ENCODE peak calls at places on chromosome 13, in six cellular contexts. One of them, this sample, is unnamed.

GRCh38 chr13:79187917-79188699 is 217.9 kb downstream of the RBM26 start:
- DNase-seq in cardiac muscle cell: no peak
- DNase-seq in CD4-positive, CD25-positive, alpha-beta regulatory T cell: no peak
- DNase-seq in thoracic aorta: no peak
- DNase-seq in colonic mucosa: no peak
- DNase-seq in mammary epithelial cell: no peak
- DNase-seq in this sample: no peak

GRCh38 chr13:27962128-27962841 is 6.8 kb downstream of the CDX2 start:
- DNase-seq in cardiac muscle cell: no peak
- DNase-seq in CD4-positive, CD25-positive, alpha-beta regulatory T cell: no peak
- DNase-seq in thoracic aorta: no peak
- DNase-seq in colonic mucosa: peak; percentile 65
- DNase-seq in mammary epithelial cell: no peak
- DNase-seq in this sample: no peak

GRCh38 chr13:113423225-113424170 is 29.8 kb downstream of the ADPRHL1 start:
- DNase-seq in cardiac muscle cell: no peak
- DNase-seq in CD4-positive, CD25-positive, alpha-beta regulatory T cell: no peak
- DNase-seq in thoracic aorta: no peak
- DNase-seq in colonic mucosa: no peak
- DNase-seq in mammary epithelial cell: no peak
- DNase-seq in this sample: no peak

GRCh38 chr13:42656136-42656535 is 82.2 kb downstream of the TNFSF11 start:
- DNase-seq in cardiac muscle cell: peak; percentile 8
- DNase-seq in CD4-positive, CD25-positive, alpha-beta regulatory T cell: no peak
- DNase-seq in thoracic aorta: no peak
- DNase-seq in colonic mucosa: no peak
- DNase-seq in mammary epithelial cell: no peak
- DNase-seq in this sample: no peak

GRCh38 chr13:32153056-32153455 is 121.5 kb downstream of the FRY start:
- DNase-seq in cardiac muscle cell: no peak
- DNase-seq in CD4-positive, CD25-positive, alpha-beta regulatory T cell: no peak
- DNase-seq in thoracic aorta: no peak
- DNase-seq in colonic mucosa: no peak
- DNase-seq in mammary epithelial cell: peak; percentile 72
- DNase-seq in this sample: no peak

GRCh38 chr13:112444001-112444311 is 67.8 kb downstream of the SPACA7 start:
- DNase-seq in cardiac muscle cell: peak; percentile 79
- DNase-seq in CD4-positive, CD25-positive, alpha-beta regulatory T cell: no peak
- DNase-seq in thoracic aorta: no peak
- DNase-seq in colonic mucosa: peak; percentile 68
- DNase-seq in mammary epithelial cell: peak; percentile 27
- DNase-seq in this sample: no peak

GRCh38 chr13:30639671-30640070 is 22.0 kb downstream of the USPL1 start:
- DNase-seq in cardiac muscle cell: no peak
- DNase-seq in CD4-positive, CD25-positive, alpha-beta regulatory T cell: no peak
- DNase-seq in thoracic aorta: no peak
- DNase-seq in colonic mucosa: no peak
- DNase-seq in mammary epithelial cell: no peak
- DNase-seq in this sample: no peak

GRCh38 chr13:21668665-21669599 is 1.9 kb upstream of the FGF9 start:
- DNase-seq in cardiac muscle cell: peak; percentile 57
- DNase-seq in CD4-positive, CD25-positive, alpha-beta regulatory T cell: peak; percentile 48
- DNase-seq in thoracic aorta: no peak
- DNase-seq in colonic mucosa: peak; percentile 51
- DNase-seq in mammary epithelial cell: no peak
- DNase-seq in this sample: peak; percentile 4

GRCh38 chr13:74320282-74320681 is 186.1 kb upstream of the KLF12 start:
- DNase-seq in cardiac muscle cell: no peak
- DNase-seq in CD4-positive, CD25-positive, alpha-beta regulatory T cell: no peak
- DNase-seq in thoracic aorta: no peak
- DNase-seq in colonic mucosa: no peak
- DNase-seq in mammary epithelial cell: no peak
- DNase-seq in this sample: no peak

GRCh38 chr13:112545866-112546265 is 42.1 kb downstream of the TUBGCP3 start:
- DNase-seq in cardiac muscle cell: no peak
- DNase-seq in CD4-positive, CD25-positive, alpha-beta regulatory T cell: no peak
- DNase-seq in thoracic aorta: no peak
- DNase-seq in colonic mucosa: no peak
- DNase-seq in mammary epithelial cell: peak; percentile 34
- DNase-seq in this sample: no peak

GRCh38 chr13:110306960-110307696 is at the start of the genes COL4A1 and COL4A2:
- DNase-seq in cardiac muscle cell: peak; percentile 81
- DNase-seq in CD4-positive, CD25-positive, alpha-beta regulatory T cell: no peak
- DNase-seq in thoracic aorta: no peak
- DNase-seq in colonic mucosa: peak; percentile 54
- DNase-seq in mammary epithelial cell: peak; percentile 75
- DNase-seq in this sample: no peak

GRCh38 chr13:74026753-74027152 is 107.5 kb downstream of the KLF12 start:
- DNase-seq in cardiac muscle cell: peak; percentile 41
- DNase-seq in CD4-positive, CD25-positive, alpha-beta regulatory T cell: peak; percentile 67
- DNase-seq in thoracic aorta: no peak
- DNase-seq in colonic mucosa: peak; percentile 31
- DNase-seq in mammary epithelial cell: peak; percentile 25
- DNase-seq in this sample: peak; percentile 64

GRCh38 chr13:97242755-97243497 is 20.8 kb downstream of the MBNL2 start:
- DNase-seq in cardiac muscle cell: no peak
- DNase-seq in CD4-positive, CD25-positive, alpha-beta regulatory T cell: no peak
- DNase-seq in thoracic aorta: no peak
- DNase-seq in colonic mucosa: no peak
- DNase-seq in mammary epithelial cell: no peak
- DNase-seq in this sample: no peak

GRCh38 chr13:106521101-106521799 is 14.2 kb downstream of the EFNB2 start:
- DNase-seq in cardiac muscle cell: no peak
- DNase-seq in CD4-positive, CD25-positive, alpha-beta regulatory T cell: no peak
- DNase-seq in thoracic aorta: no peak
- DNase-seq in colonic mucosa: no peak
- DNase-seq in mammary epithelial cell: no peak
- DNase-seq in this sample: no peak

GRCh38 chr13:100904293-100904976 is 229.8 kb upstream of the TMTC4 start:
- DNase-seq in cardiac muscle cell: no peak
- DNase-seq in CD4-positive, CD25-positive, alpha-beta regulatory T cell: no peak
- DNase-seq in thoracic aorta: no peak
- DNase-seq in colonic mucosa: no peak
- DNase-seq in mammary epithelial cell: no peak
- DNase-seq in this sample: no peak

GRCh38 chr13:93549326-93549855 is 322.8 kb downstream of the GPC6 start:
- DNase-seq in cardiac muscle cell: no peak
- DNase-seq in CD4-positive, CD25-positive, alpha-beta regulatory T cell: no peak
- DNase-seq in thoracic aorta: no peak
- DNase-seq in colonic mucosa: no peak
- DNase-seq in mammary epithelial cell: no peak
- DNase-seq in this sample: no peak

GRCh38 chr13:57624565-57625435 is 6.7 kb upstream of the PCDH17 start:
- DNase-seq in cardiac muscle cell: peak; percentile 87
- DNase-seq in CD4-positive, CD25-positive, alpha-beta regulatory T cell: no peak
- DNase-seq in thoracic aorta: no peak
- DNase-seq in colonic mucosa: no peak
- DNase-seq in mammary epithelial cell: peak; percentile 34
- DNase-seq in this sample: no peak

GRCh38 chr13:48160879-48161278 is 66.0 kb upstream of the MED4 start:
- DNase-seq in cardiac muscle cell: no peak
- DNase-seq in CD4-positive, CD25-positive, alpha-beta regulatory T cell: no peak
- DNase-seq in thoracic aorta: no peak
- DNase-seq in colonic mucosa: no peak
- DNase-seq in mammary epithelial cell: peak; percentile 81
- DNase-seq in this sample: no peak

GRCh38 chr13:113724780-113725315 is 34.2 kb upstream of the TMEM255B start:
- DNase-seq in cardiac muscle cell: peak; percentile 88
- DNase-seq in CD4-positive, CD25-positive, alpha-beta regulatory T cell: peak; percentile 90
- DNase-seq in thoracic aorta: peak; percentile 34
- DNase-seq in colonic mucosa: peak; percentile 82
- DNase-seq in mammary epithelial cell: peak; percentile 61
- DNase-seq in this sample: peak; percentile 88

GRCh38 chr13:20401958-20402856 is 123.5 kb downstream of the CRYL1 start:
- DNase-seq in cardiac muscle cell: no peak
- DNase-seq in CD4-positive, CD25-positive, alpha-beta regulatory T cell: no peak
- DNase-seq in thoracic aorta: no peak
- DNase-seq in colonic mucosa: no peak
- DNase-seq in mammary epithelial cell: peak; percentile 55
- DNase-seq in this sample: no peak

DNA sequence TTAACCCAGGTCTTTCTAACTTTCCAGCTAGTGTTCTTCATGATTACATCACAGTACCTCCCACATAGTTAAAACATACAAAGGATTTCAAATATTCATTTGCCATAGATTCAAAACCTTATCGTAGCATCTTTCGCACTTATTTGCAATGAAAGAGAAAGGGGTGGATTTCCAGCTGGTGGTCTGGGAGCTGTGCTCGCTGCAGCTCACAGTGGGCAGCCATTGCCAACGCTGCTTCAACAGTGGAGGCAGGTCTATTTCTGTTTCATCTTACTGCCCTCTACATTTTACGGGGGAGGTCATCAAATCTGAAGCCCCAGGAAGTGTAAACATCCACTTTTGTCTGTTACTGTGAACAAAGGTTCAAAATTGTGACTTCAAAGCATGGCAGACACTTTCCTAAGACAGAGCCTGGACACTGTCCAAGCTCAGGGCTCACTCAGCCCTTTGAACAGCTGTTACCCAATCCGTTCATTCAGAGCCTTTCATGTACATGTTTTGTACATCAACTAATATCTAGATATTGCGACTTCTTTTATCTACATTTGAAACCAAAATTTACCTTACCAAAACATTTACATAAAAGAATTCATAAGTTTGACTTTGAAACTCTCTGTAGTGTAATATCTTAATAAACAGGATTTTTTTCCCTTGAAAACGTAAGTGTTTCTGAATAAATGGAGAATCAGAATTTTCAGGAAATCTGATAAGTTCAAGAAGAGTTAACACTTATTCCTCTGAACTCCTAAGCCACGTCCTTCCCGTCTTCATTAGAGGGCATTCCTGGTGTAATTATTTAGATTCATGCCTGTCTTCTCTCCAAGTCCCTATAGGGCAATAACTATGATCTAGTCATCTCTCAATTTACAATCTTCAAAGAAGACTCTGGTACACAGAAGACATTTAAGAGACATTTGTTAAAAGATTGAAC is 25.1 kb downstream of the STARD13 start:
- DNase-seq in cardiac muscle cell: peak; percentile 35
- DNase-seq in CD4-positive, CD25-positive, alpha-beta regulatory T cell: no peak
- DNase-seq in thoracic aorta: no peak
- DNase-seq in colonic mucosa: no peak
- DNase-seq in mammary epithelial cell: no peak
- DNase-seq in this sample: no peak
- H3K27ac ChIP-seq in cardiac muscle cell: peak overlapping the region; percentile 18
- H3K27ac ChIP-seq in CD4-positive, CD25-positive, alpha-beta regulatory T cell: no peak overlapping the region
- H3K27ac ChIP-seq in thoracic aorta: no peak overlapping the region
- H3K27ac ChIP-seq in colonic mucosa: no peak overlapping the region
- H3K27ac ChIP-seq in mammary epithelial cell: no peak overlapping the region
- H3K27ac ChIP-seq in this sample: no peak overlapping the region

GRCh38 chr13:95269756-95270155 is 31.5 kb downstream of the ABCC4 start:
- DNase-seq in cardiac muscle cell: no peak
- DNase-seq in CD4-positive, CD25-positive, alpha-beta regulatory T cell: no peak
- DNase-seq in thoracic aorta: no peak
- DNase-seq in colonic mucosa: no peak
- DNase-seq in mammary epithelial cell: no peak
- DNase-seq in this sample: no peak

GRCh38 chr13:95264225-95264624 is 37.0 kb downstream of the ABCC4 start:
- DNase-seq in cardiac muscle cell: no peak
- DNase-seq in CD4-positive, CD25-positive, alpha-beta regulatory T cell: no peak
- DNase-seq in thoracic aorta: no peak
- DNase-seq in colonic mucosa: no peak
- DNase-seq in mammary epithelial cell: no peak
- DNase-seq in this sample: no peak

GRCh38 chr13:95262837-95263381 is 38.3 kb downstream of the ABCC4 start:
- DNase-seq in cardiac muscle cell: no peak
- DNase-seq in CD4-positive, CD25-positive, alpha-beta regulatory T cell: no peak
- DNase-seq in thoracic aorta: no peak
- DNase-seq in colonic mucosa: no peak
- DNase-seq in mammary epithelial cell: no peak
- DNase-seq in this sample: no peak

GRCh38 chr13:95261956-95262355 is 39.3 kb downstream of the ABCC4 start:
- DNase-seq in cardiac muscle cell: no peak
- DNase-seq in CD4-positive, CD25-positive, alpha-beta regulatory T cell: no peak
- DNase-seq in thoracic aorta: no peak
- DNase-seq in colonic mucosa: no peak
- DNase-seq in mammary epithelial cell: no peak
- DNase-seq in this sample: no peak

DNA sequence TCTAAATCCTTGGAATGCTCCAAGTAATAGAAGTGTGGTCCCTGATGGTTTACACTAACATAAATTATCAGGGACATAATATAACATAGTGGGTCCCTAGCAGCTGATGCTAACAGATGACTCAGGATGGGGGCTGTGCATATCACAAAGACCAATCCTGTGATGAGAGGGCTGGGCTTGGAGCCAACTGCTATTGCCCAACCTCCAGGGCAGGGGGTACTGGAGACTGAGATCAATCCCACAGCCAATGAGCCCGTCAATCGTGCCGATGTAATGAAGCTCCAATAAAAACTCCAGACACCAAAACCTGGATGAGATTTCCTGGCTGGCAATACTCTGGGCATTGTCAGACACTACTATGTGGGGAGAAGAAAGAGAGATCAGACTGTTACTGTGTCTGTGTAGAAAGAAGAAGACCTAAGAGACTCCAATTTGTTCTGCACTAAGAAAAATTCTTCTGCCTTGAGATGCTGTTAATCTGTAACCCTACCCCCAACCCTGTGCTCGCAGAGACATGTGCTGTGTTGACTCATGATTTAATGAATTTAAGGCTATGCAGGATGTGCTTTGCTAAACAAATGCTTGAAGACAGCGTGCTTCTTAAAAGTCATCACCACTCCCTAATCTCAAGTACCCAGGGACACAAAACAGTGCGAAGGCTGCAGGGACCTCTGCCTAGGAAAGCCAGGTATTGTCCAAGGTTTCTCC is 33.4 kb downstream of the ABCC4 start:
- DNase-seq in cardiac muscle cell: no peak
- DNase-seq in CD4-positive, CD25-positive, alpha-beta regulatory T cell: no peak
- DNase-seq in thoracic aorta: no peak
- DNase-seq in colonic mucosa: peak; percentile 36
- DNase-seq in mammary epithelial cell: peak; percentile 64
- DNase-seq in this sample: no peak
- H3K27me3 ChIP-seq in cardiac muscle cell: no peaks in the 10 kb centered on the region
- H3K27me3 ChIP-seq in CD4-positive, CD25-positive, alpha-beta regulatory T cell: no peaks in the 10 kb centered on the region
- H3K27me3 ChIP-seq in thoracic aorta: no peaks in the 10 kb centered on the region
- H3K27me3 ChIP-seq in colonic mucosa: no peaks in the 10 kb centered on the region
- H3K27me3 ChIP-seq in mammary epithelial cell: no peaks in the 10 kb centered on the region
- H3K27me3 ChIP-seq in this sample: no peaks in the 10 kb centered on the region

DNA sequence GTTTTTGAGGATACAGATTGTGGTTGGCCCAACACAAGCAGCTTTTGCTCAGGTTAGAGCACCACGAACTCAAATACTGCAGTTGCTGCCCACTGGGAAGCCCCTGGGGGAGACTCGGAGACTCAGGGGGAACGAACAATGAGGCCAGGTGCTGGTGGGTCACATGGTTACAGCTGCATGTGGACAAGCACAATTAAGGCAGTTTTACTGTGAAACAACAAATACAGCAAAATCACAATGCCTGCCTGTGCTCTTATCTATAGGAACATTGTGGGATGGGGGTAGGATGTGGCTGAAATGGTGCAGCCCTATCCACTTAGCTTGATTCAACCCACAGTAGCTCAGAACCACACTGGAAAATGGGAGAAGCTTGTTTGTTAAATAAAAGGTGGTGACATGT is 119.7 kb upstream of the SPATA13 start:
- DNase-seq in cardiac muscle cell: no peak
- DNase-seq in CD4-positive, CD25-positive, alpha-beta regulatory T cell: no peak
- DNase-seq in thoracic aorta: no peak
- DNase-seq in colonic mucosa: no peak
- DNase-seq in mammary epithelial cell: no peak
- DNase-seq in this sample: no peak
- H3K27ac ChIP-seq in cardiac muscle cell: no peak overlapping the region
- H3K27ac ChIP-seq in CD4-positive, CD25-positive, alpha-beta regulatory T cell: no peak overlapping the region
- H3K27ac ChIP-seq in thoracic aorta: no peak overlapping the region
- H3K27ac ChIP-seq in colonic mucosa: no peak overlapping the region
- H3K27ac ChIP-seq in mammary epithelial cell: no peak overlapping the region
- H3K27ac ChIP-seq in this sample: no peak overlapping the region

GRCh38 chr13:102214956-102215355 is 186.9 kb downstream of the FGF14 start:
- DNase-seq in cardiac muscle cell: no peak
- DNase-seq in CD4-positive, CD25-positive, alpha-beta regulatory T cell: no peak
- DNase-seq in thoracic aorta: no peak
- DNase-seq in colonic mucosa: no peak
- DNase-seq in mammary epithelial cell: no peak
- DNase-seq in this sample: no peak
- H3K27me3 ChIP-seq in cardiac muscle cell: no peaks in the 10 kb centered on the region
- H3K27me3 ChIP-seq in CD4-positive, CD25-positive, alpha-beta regulatory T cell: no peaks in the 10 kb centered on the region
- H3K27me3 ChIP-seq in thoracic aorta: no peaks in the 10 kb centered on the region
- H3K27me3 ChIP-seq in colonic mucosa: no peaks in the 10 kb centered on the region
- H3K27me3 ChIP-seq in mammary epithelial cell: no peaks in the 10 kb centered on the region
- H3K27me3 ChIP-seq in this sample: no peaks in the 10 kb centered on the region